ENCODE peak calls at places on chromosomes 11 and 22, in five cellular contexts. Y, U, Q, L and O are unnamed samples.

GRCh38 chr11:45158210-45158644 is 11.8 kb downstream of the PRDM11 start:
- DNase-seq in Q (no peak), Y (no peak), L (no peak), U (no peak), O (no peak)

GRCh38 chr11:130700092-130700491 is 216.2 kb downstream of the SNX19 start:
- DNase-seq in Y (no peak), L (no peak), U (no peak), Q (no peak), O (no peak)

GRCh38 chr11:83862691-83863090 is 576.5 kb upstream of the CCDC90B start:
- DNase-seq in Q (no peak), L (no peak), Y (no peak), U (no peak), O (no peak)

GRCh38 chr11:96621161-96621560 is 231.3 kb downstream of the JRKL start:
- DNase-seq in U (no peak), L (no peak), Q (no peak), Y (no peak), O (no peak)

GRCh38 chr11:130211781-130212401 is 52.3 kb downstream of the ST14 start:
- DNase-seq in U (no peak), Y (no peak), Q (no peak), L (no peak), O (no peak)

GRCh38 chr22:24768537-24769374 is 5.8 kb downstream of the PIWIL3 start:
- DNase-seq in Y (peak; percentile 60), Q (peak; percentile 35), L (peak; percentile 41), U (peak; percentile 61), O (peak; percentile 55)

GRCh38 chr22:42277988-42278776 is 7.7 kb upstream of the TCF20 start:
- DNase-seq in U (no peak), Y (no peak), L (no peak), Q (no peak), O (peak; percentile 73)

GRCh38 chr11:35065566-35065965 is 73.4 kb upstream of the CD44 start:
- DNase-seq in Q (no peak), Y (no peak), U (peak; percentile 45), L (no peak), O (no peak)

GRCh38 chr11:76599041-76600013 is 71.2 kb downstream of the LRRC32 start:
- DNase-seq in Q (no peak), L (no peak), Y (no peak), U (peak; percentile 78), O (no peak)

GRCh38 chr11:13276454-13276851 is 1.1 kb upstream of the BMAL1 start:
- DNase-seq in L (no peak), U (no peak), Q (no peak), Y (no peak), O (no peak)

GRCh38 chr22:46043816-46044717 is 67.1 kb upstream of the WNT7B start:
- DNase-seq in Q (no peak), Y (no peak), L (peak; percentile 41), U (peak; percentile 34), O (no peak)

GRCh38 chr11:58941838-58942237 is 2.5 kb downstream of the GLYATL1 start:
- DNase-seq in L (no peak), U (no peak), Q (no peak), Y (no peak), O (no peak)

GRCh38 chr11:118789501-118790356 is 1.2 kb downstream of the DDX6 start:
- DNase-seq in Q (no peak), U (peak; percentile 21), Y (peak; percentile 47), L (peak; percentile 13), O (peak; percentile 68)

GRCh38 chr11:100681064-100681502 is 6.0 kb upstream of the ARHGAP42 start:
- DNase-seq in L (no peak), U (peak; percentile 23), Q (no peak), Y (peak; percentile 88), O (peak; percentile 96)

GRCh38 chr11:46560300-46561025 is 33.4 kb downstream of the AMBRA1 start:
- DNase-seq in Y (peak; percentile 47), L (no peak), U (peak; percentile 45), Q (no peak), O (peak; percentile 64)

GRCh38 chr11:27524155-27524554 is 17.6 kb upstream of the LIN7C start:
- DNase-seq in Y (no peak), Q (peak; percentile 11), U (peak; percentile 80), L (no peak), O (no peak)

GRCh38 chr11:78651136-78651775 is 76.6 kb upstream of the NARS2 start:
- DNase-seq in U (no peak), L (no peak), Y (no peak), Q (no peak), O (no peak)

GRCh38 chr22:40818747-40819662 is at the start of gene SLC25A17:
- DNase-seq in Q (peak; percentile 57), Y (peak; percentile 97), U (peak; percentile 87), L (peak; percentile 74), O (peak; percentile 92)

GRCh38 chr11:95692526-95693270 is 96.9 kb downstream of the FAM76B start:
- DNase-seq in Y (no peak), U (no peak), Q (no peak), L (no peak), O (peak; percentile 56)

GRCh38 chr22:36860821-36861659 is at the start of gene NCF4:
- DNase-seq in Y (peak; percentile 90), L (no peak), Q (no peak), U (no peak), O (peak; percentile 96)

GRCh38 chr22:34973016-34973415 is 92.9 kb upstream of the ISX start:
- DNase-seq in Q (no peak), Y (no peak), U (no peak), L (no peak), O (no peak)

GRCh38 chr11:106950067-106950491 is 68.2 kb downstream of the GUCY1A2 start:
- DNase-seq in U (no peak), Y (no peak), Q (no peak), L (peak; percentile 89), O (no peak)

GRCh38 chr11:35250631-35251030 is 111.7 kb downstream of the CD44 start:
- DNase-seq in U (no peak), Y (no peak), L (no peak), Q (no peak), O (no peak)

GRCh38 chr22:43400449-43400848 is 11.4 kb upstream of the MPPED1 start:
- DNase-seq in L (no peak), Y (no peak), Q (no peak), U (no peak), O (no peak)

GRCh38 chr11:8294251-8294935 is 30.7 kb upstream of the LMO1 start:
- DNase-seq in Q (no peak), U (no peak), Y (no peak), L (no peak), O (no peak)

GRCh38 chr11:25902476-25902875 is 429.5 kb upstream of the ANO3 start:
- DNase-seq in U (no peak), L (no peak), Q (no peak), Y (no peak), O (no peak)

GRCh38 chr11:65290448-65291165 is 24.1 kb upstream of the CDC42EP2 start:
- DNase-seq in Q (no peak), Y (no peak), U (peak; percentile 97), L (no peak), O (peak; percentile 60)

GRCh38 chr22:37244114-37244921 is at the start of gene RAC2:
- DNase-seq in L (no peak), Y (peak; percentile 88), U (peak; percentile 81), Q (peak; percentile 38), O (peak; percentile 95)

GRCh38 chr11:130915556-130916237 is 582 bp downstream of the SNX19 start:
- DNase-seq in U (no peak), Y (no peak), L (no peak), Q (no peak), O (peak; percentile 37)

GRCh38 chr11:129917231-129917630 is 21.9 kb upstream of the NFRKB start:
- DNase-seq in Y (no peak), U (no peak), L (no peak), Q (no peak), O (no peak)

GRCh38 chr11:129854229-129854805 is 38.7 kb downstream of the TMEM45B start:
- DNase-seq in L (no peak), Q (no peak), Y (no peak), U (no peak), O (no peak)

GRCh38 chr22:21841422-21841821 is 26.0 kb downstream of the MAPK1 start:
- DNase-seq in U (no peak), L (peak; percentile 8), Q (no peak), Y (no peak), O (no peak)

GRCh38 chr11:2271077-2271326 is 614 bp upstream of the ASCL2 start:
- DNase-seq in L (no peak), Y (no peak), U (no peak), Q (no peak), O (no peak)